ENCODE peak calls at places on chromosome 1, in ten cellular contexts. One of them, this sample, is unnamed.

GRCh38 chr1:157512036-157512969 is 40.0 kb downstream of the FCRL5 start:
- DNase-seq in BE2C: no peak
- DNase-seq in HAP-1: no peak
- DNase-seq in sigmoid colon: no peak
- DNase-seq in heart left ventricle: no peak
- DNase-seq in HCT116: no peak
- DNase-seq in left ventricle myocardium inferior: no peak
- DNase-seq in uterus: no peak
- DNase-seq in Caco-2: no peak
- DNase-seq in body of pancreas: no peak
- DNase-seq in this sample: no peak

GRCh38 chr1:248825909-248826760 is at the start of gene SH3BP5L:
- DNase-seq in body of pancreas: peak; percentile 91
- DNase-seq in sigmoid colon: peak; percentile 96
- DNase-seq in HAP-1: peak; percentile 93
- DNase-seq in uterus: peak; percentile 91
- DNase-seq in heart left ventricle: peak; percentile 95
- DNase-seq in HCT116: peak; percentile 95
- DNase-seq in BE2C: peak; percentile 91
- DNase-seq in left ventricle myocardium inferior: peak; percentile 92
- DNase-seq in Caco-2: peak; percentile 89
- DNase-seq in this sample: peak; percentile 95

GRCh38 chr1:235018720-235019444 is 109.8 kb downstream of the TOMM20 start:
- DNase-seq in HAP-1: no peak
- DNase-seq in BE2C: no peak
- DNase-seq in left ventricle myocardium inferior: no peak
- DNase-seq in uterus: no peak
- DNase-seq in body of pancreas: no peak
- DNase-seq in HCT116: no peak
- DNase-seq in heart left ventricle: no peak
- DNase-seq in Caco-2: no peak
- DNase-seq in sigmoid colon: peak; percentile 14
- DNase-seq in this sample: no peak

GRCh38 chr1:180415985-180416633 is 86.3 kb downstream of the ACBD6 start:
- DNase-seq in HAP-1: peak; percentile 55
- DNase-seq in sigmoid colon: no peak
- DNase-seq in left ventricle myocardium inferior: no peak
- DNase-seq in HCT116: peak; percentile 27
- DNase-seq in BE2C: no peak
- DNase-seq in heart left ventricle: no peak
- DNase-seq in uterus: no peak
- DNase-seq in Caco-2: peak; percentile 3
- DNase-seq in body of pancreas: no peak
- DNase-seq in this sample: no peak

GRCh38 chr1:174068000-174068399 is 45.8 kb upstream of the RC3H1 start:
- DNase-seq in HCT116: no peak
- DNase-seq in heart left ventricle: no peak
- DNase-seq in sigmoid colon: no peak
- DNase-seq in HAP-1: no peak
- DNase-seq in Caco-2: no peak
- DNase-seq in uterus: no peak
- DNase-seq in BE2C: no peak
- DNase-seq in body of pancreas: no peak
- DNase-seq in left ventricle myocardium inferior: no peak
- DNase-seq in this sample: no peak

GRCh38 chr1:109783436-109783835 is 19.7 kb upstream of the EPS8L3 start:
- DNase-seq in sigmoid colon: peak; percentile 62
- DNase-seq in body of pancreas: no peak
- DNase-seq in Caco-2: no peak
- DNase-seq in HCT116: peak; percentile 51
- DNase-seq in heart left ventricle: no peak
- DNase-seq in uterus: no peak
- DNase-seq in left ventricle myocardium inferior: peak; percentile 11
- DNase-seq in BE2C: no peak
- DNase-seq in HAP-1: no peak
- DNase-seq in this sample: no peak

GRCh38 chr1:179814513-179814838 is 63.1 kb downstream of the TOR1AIP2 start:
- DNase-seq in Caco-2: no peak
- DNase-seq in sigmoid colon: no peak
- DNase-seq in heart left ventricle: no peak
- DNase-seq in uterus: no peak
- DNase-seq in BE2C: no peak
- DNase-seq in left ventricle myocardium inferior: peak; percentile 66
- DNase-seq in HCT116: no peak
- DNase-seq in body of pancreas: no peak
- DNase-seq in HAP-1: no peak
- DNase-seq in this sample: peak; percentile 53

GRCh38 chr1:3307359-3307758 is 147.1 kb upstream of the ARHGEF16 start:
- DNase-seq in HAP-1: no peak
- DNase-seq in sigmoid colon: no peak
- DNase-seq in Caco-2: no peak
- DNase-seq in HCT116: no peak
- DNase-seq in body of pancreas: no peak
- DNase-seq in left ventricle myocardium inferior: no peak
- DNase-seq in heart left ventricle: no peak
- DNase-seq in uterus: no peak
- DNase-seq in BE2C: no peak
- DNase-seq in this sample: peak; percentile 4

GRCh38 chr1:80054129-80054528 is 1047.6 kb upstream of the ADGRL4 start:
- DNase-seq in BE2C: no peak
- DNase-seq in body of pancreas: peak; percentile 13
- DNase-seq in uterus: no peak
- DNase-seq in HAP-1: no peak
- DNase-seq in left ventricle myocardium inferior: no peak
- DNase-seq in heart left ventricle: no peak
- DNase-seq in sigmoid colon: peak; percentile 45
- DNase-seq in Caco-2: no peak
- DNase-seq in HCT116: peak; percentile 10
- DNase-seq in this sample: no peak

GRCh38 chr1:39675220-39675619 is 3.3 kb upstream of the NT5C1A start:
- DNase-seq in HCT116: no peak
- DNase-seq in HAP-1: no peak
- DNase-seq in left ventricle myocardium inferior: no peak
- DNase-seq in sigmoid colon: no peak
- DNase-seq in Caco-2: no peak
- DNase-seq in heart left ventricle: no peak
- DNase-seq in body of pancreas: peak; percentile 57
- DNase-seq in BE2C: peak; percentile 67
- DNase-seq in uterus: no peak
- DNase-seq in this sample: no peak

GRCh38 chr1:166129006-166129405 is 37.8 kb downstream of the FAM78B start:
- DNase-seq in uterus: no peak
- DNase-seq in BE2C: no peak
- DNase-seq in body of pancreas: no peak
- DNase-seq in sigmoid colon: no peak
- DNase-seq in left ventricle myocardium inferior: no peak
- DNase-seq in heart left ventricle: no peak
- DNase-seq in Caco-2: no peak
- DNase-seq in HAP-1: no peak
- DNase-seq in HCT116: no peak
- DNase-seq in this sample: no peak

GRCh38 chr1:151135433-151136385 is 10.7 kb downstream of the SEMA6C start:
- DNase-seq in body of pancreas: no peak
- DNase-seq in sigmoid colon: no peak
- DNase-seq in Caco-2: no peak
- DNase-seq in HCT116: no peak
- DNase-seq in BE2C: no peak
- DNase-seq in HAP-1: no peak
- DNase-seq in heart left ventricle: no peak
- DNase-seq in left ventricle myocardium inferior: no peak
- DNase-seq in uterus: no peak
- DNase-seq in this sample: no peak

GRCh38 chr1:173867141-173867752 is 542 bp downstream of the GAS5 start:
- DNase-seq in HAP-1: no peak
- DNase-seq in BE2C: peak; percentile 13
- DNase-seq in HCT116: no peak
- DNase-seq in Caco-2: no peak
- DNase-seq in left ventricle myocardium inferior: no peak
- DNase-seq in sigmoid colon: peak; percentile 68
- DNase-seq in body of pancreas: no peak
- DNase-seq in heart left ventricle: no peak
- DNase-seq in uterus: peak; percentile 26
- DNase-seq in this sample: no peak

GRCh38 chr1:154496381-154496780 is 5.6 kb upstream of the TDRD10 start:
- DNase-seq in heart left ventricle: no peak
- DNase-seq in HAP-1: no peak
- DNase-seq in HCT116: no peak
- DNase-seq in Caco-2: no peak
- DNase-seq in left ventricle myocardium inferior: no peak
- DNase-seq in uterus: no peak
- DNase-seq in sigmoid colon: no peak
- DNase-seq in BE2C: no peak
- DNase-seq in body of pancreas: no peak
- DNase-seq in this sample: no peak
- H3K27me3 ChIP-seq in heart left ventricle: no peaks in the 10 kb centered on the region
- H3K27me3 ChIP-seq in HAP-1: peaks cover 31% of the 10 kb centered on the region
- H3K27me3 ChIP-seq in HCT116: peaks cover 4% of the 10 kb centered on the region
- H3K27me3 ChIP-seq in Caco-2: peaks cover 4% of the 10 kb centered on the region
- H3K27me3 ChIP-seq in left ventricle myocardium inferior: peaks cover 23% of the 10 kb centered on the region
- H3K27me3 ChIP-seq in uterus: no peaks in the 10 kb centered on the region
- H3K27me3 ChIP-seq in sigmoid colon: peaks cover 16% of the 10 kb centered on the region
- H3K27me3 ChIP-seq in BE2C: peaks cover 20% of the 10 kb centered on the region
- H3K27me3 ChIP-seq in body of pancreas: peaks cover 11% of the 10 kb centered on the region
- H3K27me3 ChIP-seq in this sample: peaks cover 25% of the 10 kb centered on the region

GRCh38 chr1:203127672-203128611 is at the start of gene ADORA1:
- DNase-seq in HCT116: peak; percentile 10
- DNase-seq in body of pancreas: peak; percentile 81
- DNase-seq in BE2C: peak; percentile 64
- DNase-seq in Caco-2: peak; percentile 78
- DNase-seq in sigmoid colon: peak; percentile 87
- DNase-seq in heart left ventricle: peak; percentile 68
- DNase-seq in left ventricle myocardium inferior: peak; percentile 74
- DNase-seq in uterus: peak; percentile 60
- DNase-seq in HAP-1: peak; percentile 22
- DNase-seq in this sample: peak; percentile 70
- H3K27me3 ChIP-seq in HCT116: peaks cover 7% of the 10 kb centered on the region
- H3K27me3 ChIP-seq in body of pancreas: no peaks in the 10 kb centered on the region
- H3K27me3 ChIP-seq in BE2C: peaks cover 7% of the 10 kb centered on the region
- H3K27me3 ChIP-seq in Caco-2: no peaks in the 10 kb centered on the region
- H3K27me3 ChIP-seq in sigmoid colon: no peaks in the 10 kb centered on the region
- H3K27me3 ChIP-seq in heart left ventricle: no peaks in the 10 kb centered on the region
- H3K27me3 ChIP-seq in left ventricle myocardium inferior: peaks cover 52% of the 10 kb centered on the region
- H3K27me3 ChIP-seq in uterus: no peaks in the 10 kb centered on the region
- H3K27me3 ChIP-seq in HAP-1: peaks cover 47% of the 10 kb centered on the region
- H3K27me3 ChIP-seq in this sample: peaks cover 89% of the 10 kb centered on the region

DNA sequence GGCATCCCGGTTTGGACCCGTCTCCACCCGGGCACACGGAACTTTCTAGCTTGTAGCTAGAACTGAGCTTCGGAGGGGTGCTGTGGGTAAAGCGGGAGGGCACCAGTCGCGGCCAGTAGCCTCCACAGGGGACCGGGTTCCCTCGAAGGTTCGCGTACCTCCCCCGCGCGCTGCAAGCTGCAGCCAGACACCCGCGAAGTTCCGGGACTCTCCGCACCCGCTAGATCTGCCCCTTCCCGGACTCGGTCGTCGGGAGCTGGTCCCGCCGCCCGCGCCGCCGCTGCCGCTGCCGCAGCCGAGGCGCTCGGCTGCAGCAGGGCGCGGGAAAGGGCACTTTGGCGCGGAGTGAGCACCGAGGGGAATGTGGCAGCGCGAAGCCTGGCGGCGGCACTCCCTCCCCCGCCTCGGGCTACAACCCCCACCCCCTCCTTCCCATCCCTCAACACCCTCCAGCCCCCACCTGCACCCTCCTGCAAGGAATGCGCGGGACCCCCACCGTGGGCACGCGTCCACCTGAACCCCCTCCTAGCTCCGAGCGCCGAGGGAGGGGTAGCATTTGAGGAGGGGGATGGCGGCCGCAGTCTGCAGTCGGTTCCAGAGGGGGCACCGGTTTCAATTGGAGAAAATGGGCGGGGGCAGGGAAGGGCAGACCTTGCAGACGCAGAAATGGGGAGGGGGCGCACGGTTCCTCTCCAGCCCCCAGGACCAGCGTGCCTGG is 1.1 kb downstream of the CSMD2 start:
- DNase-seq in sigmoid colon: no peak
- DNase-seq in Caco-2: no peak
- DNase-seq in body of pancreas: no peak
- DNase-seq in left ventricle myocardium inferior: no peak
- DNase-seq in HAP-1: no peak
- DNase-seq in HCT116: no peak
- DNase-seq in heart left ventricle: no peak
- DNase-seq in uterus: no peak
- DNase-seq in BE2C: no peak
- DNase-seq in this sample: peak; percentile 76
- H3K27me3 ChIP-seq in sigmoid colon: peaks cover 24% of the 10 kb centered on the region
- H3K27me3 ChIP-seq in Caco-2: no peaks in the 10 kb centered on the region
- H3K27me3 ChIP-seq in body of pancreas: peaks cover 33% of the 10 kb centered on the region
- H3K27me3 ChIP-seq in left ventricle myocardium inferior: peaks cover 100% of the 10 kb centered on the region
- H3K27me3 ChIP-seq in HAP-1: peaks cover 31% of the 10 kb centered on the region
- H3K27me3 ChIP-seq in HCT116: peaks cover 28% of the 10 kb centered on the region
- H3K27me3 ChIP-seq in heart left ventricle: peaks cover 50% of the 10 kb centered on the region
- H3K27me3 ChIP-seq in uterus: no peaks in the 10 kb centered on the region
- H3K27me3 ChIP-seq in BE2C: peaks cover 32% of the 10 kb centered on the region
- H3K27me3 ChIP-seq in this sample: peaks cover 100% of the 10 kb centered on the region

GRCh38 chr1:220896088-220896487 is 16.8 kb downstream of the HLX start:
- DNase-seq in uterus: no peak
- DNase-seq in sigmoid colon: no peak
- DNase-seq in BE2C: no peak
- DNase-seq in left ventricle myocardium inferior: no peak
- DNase-seq in heart left ventricle: no peak
- DNase-seq in HAP-1: no peak
- DNase-seq in HCT116: no peak
- DNase-seq in Caco-2: no peak
- DNase-seq in body of pancreas: no peak
- DNase-seq in this sample: no peak

GRCh38 chr1:220894025-220894923 is 15.0 kb downstream of the HLX start:
- DNase-seq in Caco-2: no peak
- DNase-seq in HCT116: no peak
- DNase-seq in heart left ventricle: no peak
- DNase-seq in body of pancreas: no peak
- DNase-seq in BE2C: no peak
- DNase-seq in uterus: no peak
- DNase-seq in HAP-1: no peak
- DNase-seq in sigmoid colon: peak; percentile 75
- DNase-seq in left ventricle myocardium inferior: no peak
- DNase-seq in this sample: peak; percentile 82

GRCh38 chr1:220895412-220895946 is 16.2 kb downstream of the HLX start:
- DNase-seq in left ventricle myocardium inferior: no peak
- DNase-seq in HCT116: no peak
- DNase-seq in BE2C: no peak
- DNase-seq in sigmoid colon: no peak
- DNase-seq in uterus: no peak
- DNase-seq in body of pancreas: no peak
- DNase-seq in heart left ventricle: no peak
- DNase-seq in Caco-2: no peak
- DNase-seq in HAP-1: no peak
- DNase-seq in this sample: no peak

GRCh38 chr1:220893701-220894024 is 14.4 kb downstream of the HLX start:
- DNase-seq in left ventricle myocardium inferior: no peak
- DNase-seq in HCT116: no peak
- DNase-seq in HAP-1: no peak
- DNase-seq in uterus: no peak
- DNase-seq in Caco-2: no peak
- DNase-seq in heart left ventricle: no peak
- DNase-seq in sigmoid colon: no peak
- DNase-seq in BE2C: no peak
- DNase-seq in body of pancreas: no peak
- DNase-seq in this sample: no peak

DNA sequence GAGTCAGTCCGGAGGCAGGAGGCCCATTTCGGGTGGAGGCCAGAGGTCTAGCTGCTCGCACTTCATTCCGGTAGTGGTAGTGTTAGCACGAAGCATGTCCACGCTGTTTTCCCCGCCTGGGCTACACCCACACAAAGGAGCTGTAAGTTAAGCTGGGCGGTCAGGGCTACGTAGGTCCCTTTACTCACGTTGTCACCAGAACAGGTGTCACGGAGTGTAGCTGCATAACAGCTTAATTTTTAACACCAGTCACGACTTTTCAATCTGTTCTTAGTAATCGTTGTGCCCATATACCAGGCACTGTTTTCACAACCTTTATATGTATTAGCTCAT is 15.6 kb downstream of the HLX start:
- DNase-seq in left ventricle myocardium inferior: no peak
- DNase-seq in BE2C: no peak
- DNase-seq in Caco-2: no peak
- DNase-seq in body of pancreas: no peak
- DNase-seq in HCT116: no peak
- DNase-seq in uterus: no peak
- DNase-seq in HAP-1: no peak
- DNase-seq in sigmoid colon: no peak
- DNase-seq in heart left ventricle: no peak
- DNase-seq in this sample: no peak
- H3K27me3 ChIP-seq in left ventricle myocardium inferior: peaks cover 76% of the 10 kb centered on the region
- H3K27me3 ChIP-seq in BE2C: no peaks in the 10 kb centered on the region
- H3K27me3 ChIP-seq in Caco-2: no peaks in the 10 kb centered on the region
- H3K27me3 ChIP-seq in body of pancreas: peaks cover 42% of the 10 kb centered on the region
- H3K27me3 ChIP-seq in HCT116: no peaks in the 10 kb centered on the region
- H3K27me3 ChIP-seq in uterus: peaks cover 23% of the 10 kb centered on the region
- H3K27me3 ChIP-seq in HAP-1: no peaks in the 10 kb centered on the region
- H3K27me3 ChIP-seq in sigmoid colon: no peaks in the 10 kb centered on the region
- H3K27me3 ChIP-seq in heart left ventricle: peaks cover 66% of the 10 kb centered on the region
- H3K27me3 ChIP-seq in this sample: peaks cover 75% of the 10 kb centered on the region